ENCODE peak calls at places on chromosomes 11 and 22, in eight cellular contexts. J is CD14-positive monocyte; K is glutamatergic neuron; O is activated CD8-positive, alpha-beta T cell treated with anti-CD3 and anti-CD28 coated beads for 36 hours; U is tibial artery; C is cardiac muscle cell; D is neural crest cell; W is progenitor cell of endocrine pancreas. Z is an unnamed sample.

GRCh38 chr22:32417906-32418305 is 5.9 kb upstream of the RTCB start:
- DNase-seq in J (no peak), K (no peak), O (no peak), U (no peak), C (no peak), D (no peak), W (no peak), Z (no peak)

GRCh38 chr22:30556388-30556787 is 9.8 kb upstream of the SEC14L6 start:
- DNase-seq in J (no peak), K (no peak), O (peak), U (no peak), C (no peak), D (no peak), W (no peak), Z (no peak)

GRCh38 chr22:32745251-32745995 is 56.1 kb upstream of the TIMP3 start:
- DNase-seq in J (no peak), K (no peak), O (no peak), U (peak), C (peak), D (no peak), W (no peak), Z (no peak)

GRCh38 chr22:35126993-35127392 is 61.0 kb downstream of the ISX start:
- DNase-seq in J (no peak), K (no peak), O (peak), U (no peak), C (no peak), D (no peak), W (no peak), Z (no peak)

GRCh38 chr22:29143848-29144785 is 61.6 kb upstream of the EMID1 start:
- DNase-seq in J (no peak), K (no peak), O (no peak), U (no peak), C (no peak), D (no peak), W (no peak), Z (no peak)

GRCh38 chr11:133955945-133956421 is 785 bp downstream of the IGSF9B start:
- DNase-seq in J (no peak), K (peak), O (no peak), U (no peak), C (no peak), D (no peak), W (no peak), Z (no peak)

GRCh38 chr22:23268139-23268712 is 87.9 kb downstream of the BCR start:
- DNase-seq in J (no peak), K (no peak), O (no peak), U (no peak), C (no peak), D (no peak), W (no peak), Z (no peak)

GRCh38 chr22:36073476-36073875 is 44.9 kb upstream of the RBFOX2 start:
- DNase-seq in J (no peak), K (no peak), O (no peak), U (no peak), C (peak), D (no peak), W (no peak), Z (no peak)

GRCh38 chr22:41001722-41002122 is 50.5 kb downstream of the RBX1 start:
- DNase-seq in J (no peak), K (no peak), O (no peak), U (no peak), C (peak), D (no peak), W (peak), Z (no peak)

GRCh38 chr11:134915212-134915611 is 503.2 kb upstream of the B3GAT1 start:
- DNase-seq in J (no peak), K (no peak), O (no peak), U (peak), C (peak), D (no peak), W (no peak), Z (no peak)

GRCh38 chr11:15216678-15217077 is 102.0 kb downstream of the INSC start:
- DNase-seq in J (no peak), K (no peak), O (peak), U (no peak), C (no peak), D (no peak), W (no peak), Z (no peak)

GRCh38 chr11:94837317-94837716 is 69.2 kb downstream of the AMOTL1 start:
- DNase-seq in J (no peak), K (no peak), O (no peak), U (no peak), C (no peak), D (no peak), W (no peak), Z (no peak)

GRCh38 chr11:69065136-69065710 is 16.5 kb downstream of the TPCN2 start:
- DNase-seq in J (no peak), K (no peak), O (no peak), U (no peak), C (peak), D (no peak), W (no peak), Z (no peak)

GRCh38 chr11:41379084-41379483 is 80.4 kb downstream of the LRRC4C start:
- DNase-seq in J (no peak), K (no peak), O (no peak), U (no peak), C (no peak), D (no peak), W (no peak), Z (no peak)

DNA sequence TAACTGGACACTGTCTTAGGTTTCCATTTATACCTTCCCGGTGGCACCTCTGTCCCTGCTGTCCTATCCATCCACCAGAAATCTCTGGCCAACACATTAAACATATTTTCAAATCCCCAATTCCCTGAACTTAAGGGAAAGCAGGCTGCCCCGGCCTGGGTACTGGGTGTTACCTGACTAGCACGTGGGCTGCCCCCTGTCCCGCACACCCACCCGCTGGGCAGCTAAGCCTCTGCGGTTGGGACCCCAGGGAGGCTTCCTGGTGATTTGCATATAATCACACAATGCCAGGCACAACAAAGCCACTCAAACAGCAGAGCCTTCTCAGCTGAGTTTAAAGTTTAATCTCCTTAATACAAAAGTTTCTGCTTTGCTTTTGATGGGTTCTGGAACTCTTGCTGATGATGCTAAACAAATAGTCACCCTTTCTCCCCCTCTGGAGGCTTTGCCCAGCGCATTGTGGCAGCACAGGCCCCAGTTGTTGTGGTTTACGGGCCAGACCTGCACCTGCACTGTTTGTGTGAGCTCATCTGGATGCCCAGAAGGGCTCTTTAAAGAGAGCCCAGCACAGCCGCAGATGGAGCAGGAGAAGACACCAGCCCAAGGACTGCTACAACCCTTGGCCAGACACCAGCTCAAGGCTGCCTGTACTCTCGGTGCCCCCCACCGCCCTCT is 59.9 kb upstream of the POU2AF1 start:
- DNase-seq in J (no peak), K (no peak), O (no peak), U (no peak), C (no peak), D (no peak), W (no peak), Z (no peak)
- TF ChIP-seq CTCF in J (no peak), K (no peak), O (no peak), U (no peak), C (no peak), D (no peak), W (no peak), Z (no peak)

GRCh38 chr11:107916671-107917241 is 11.5 kb upstream of the RAB39A start:
- DNase-seq in J (peak), K (peak), O (peak), U (no peak), C (peak), D (peak), W (peak), Z (no peak)
- TF ChIP-seq CTCF in J (peak), K (peak), O (peak), U (no peak), C (peak), D (peak), W (peak), Z (peak)

GRCh38 chr11:68021167-68021787 is 9.2 kb upstream of the NDUFS8 start:
- DNase-seq in J (no peak), K (no peak), O (no peak), U (no peak), C (no peak), D (no peak), W (no peak), Z (no peak)
- TF ChIP-seq CTCF in J (no peak), K (no peak), O (no peak), U (no peak), C (peak), D (peak), W (peak), Z (no peak)

GRCh38 chr11:125446279-125446678 is 49.8 kb downstream of the FEZ1 start:
- DNase-seq in J (no peak), K (no peak), O (no peak), U (no peak), C (no peak), D (no peak), W (no peak), Z (no peak)
- TF ChIP-seq CTCF in J (no peak), K (no peak), O (no peak), U (no peak), C (no peak), D (no peak), W (no peak), Z (no peak)

GRCh38 chr11:63012450-63013238 is 3.0 kb downstream of the SLC22A8 start:
- DNase-seq in J (no peak), K (no peak), O (no peak), U (no peak), C (no peak), D (no peak), W (no peak), Z (no peak)
- TF ChIP-seq CTCF in J (no peak), K (no peak), O (no peak), U (no peak), C (no peak), D (no peak), W (no peak), Z (no peak)

GRCh38 chr11:44226472-44226871 is 83.5 kb downstream of the ALX4 start:
- DNase-seq in J (no peak), K (peak), O (no peak), U (no peak), C (no peak), D (no peak), W (no peak), Z (no peak)

GRCh38 chr11:44229003-44229570 is 80.9 kb downstream of the ALX4 start:
- DNase-seq in J (no peak), K (no peak), O (no peak), U (no peak), C (no peak), D (no peak), W (no peak), Z (no peak)

GRCh38 chr11:44224867-44225501 is 85.0 kb downstream of the ALX4 start:
- DNase-seq in J (no peak), K (no peak), O (no peak), U (no peak), C (peak), D (no peak), W (no peak), Z (no peak)

GRCh38 chr11:44226945-44227344 is 83.0 kb downstream of the ALX4 start:
- DNase-seq in J (no peak), K (no peak), O (no peak), U (no peak), C (no peak), D (no peak), W (no peak), Z (no peak)

DNA sequence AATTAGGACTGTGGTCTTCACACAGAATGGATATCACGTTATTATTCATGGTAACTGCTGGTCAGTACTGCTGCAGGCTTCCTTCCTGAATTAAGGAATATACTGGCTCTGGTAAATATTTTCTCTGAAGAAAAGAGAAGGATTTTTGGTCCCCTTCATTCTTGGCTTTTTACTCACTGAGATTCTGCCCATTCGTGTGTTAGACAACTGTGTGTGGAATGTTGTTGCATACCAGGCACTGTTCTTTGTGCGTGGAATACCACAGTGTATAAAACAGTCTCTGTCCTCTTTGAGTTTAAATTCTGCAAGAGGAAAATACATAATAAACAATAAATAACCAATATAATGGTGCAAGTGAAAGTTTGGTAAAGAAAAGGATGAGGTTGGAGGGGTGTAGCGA is 80.3 kb downstream of the ALX4 start:
- DNase-seq in J (no peak), K (no peak), O (no peak), U (no peak), C (no peak), D (no peak), W (no peak), Z (no peak)
- TF ChIP-seq CTCF in J (no peak), K (no peak), O (no peak), U (no peak), C (no peak), D (no peak), W (no peak), Z (no peak)

DNA sequence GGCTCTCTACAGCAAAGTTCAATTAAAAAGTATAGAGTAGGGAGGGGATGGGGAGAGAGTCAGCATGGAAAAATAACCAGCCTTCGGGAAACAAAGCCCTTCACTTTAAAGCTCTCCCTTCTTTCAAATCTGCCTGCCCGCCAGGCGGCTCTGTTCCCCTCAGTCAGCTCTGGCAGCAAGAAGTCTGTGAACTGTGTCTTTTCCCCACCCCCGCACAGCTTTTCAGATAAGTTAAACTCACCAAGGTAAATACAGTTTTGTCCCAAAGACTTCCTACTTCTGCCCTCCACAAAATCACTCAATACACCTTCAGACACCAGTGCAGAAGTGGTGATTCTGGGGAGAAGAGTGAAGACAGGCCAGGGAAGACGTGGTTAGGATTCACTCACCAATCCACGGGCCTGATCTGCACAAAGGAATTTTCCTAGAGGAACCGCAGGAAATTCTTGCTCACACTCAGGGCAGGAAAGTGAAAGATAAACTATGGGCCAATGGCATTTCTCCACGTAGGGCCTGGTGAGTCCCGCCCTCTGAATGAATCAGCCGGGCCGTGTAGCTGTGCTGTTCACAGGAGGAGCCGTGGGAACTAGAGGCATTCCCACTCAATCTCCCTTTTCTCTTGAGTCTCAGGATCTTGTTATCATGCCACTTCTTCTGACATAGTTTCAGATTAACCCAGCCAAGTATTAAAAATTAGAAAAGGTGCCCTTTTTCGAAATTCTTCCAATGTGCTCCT is at the start of gene TRIM5:
- DNase-seq in J (peak), K (peak), O (peak), U (peak), C (peak), D (peak), W (peak), Z (no peak)
- TF ChIP-seq CTCF in J (peak), K (no peak), O (peak), U (peak), C (peak), D (peak), W (peak), Z (peak)

Z was measured in D721Med.